ENCODE peak calls at places on chromosomes 4 and X, in five cellular contexts. Q is SK-N-SH, T is HCT116, E is MM.1S, I is GM23248. B is an unnamed sample. For H3K9me2 and H3K79me2, the result is how much of the 10 kb centered on the place peaks cover.

GRCh38 chr4:52877694-52878093 is 15.6 kb downstream of the RASL11B start:
- DNase-seq in I (peak), T (no peak), Q (no peak), E (no peak), B (no peak)

GRCh38 chr4:78059524-78059889 is 2.4 kb downstream of the FRAS1 start:
- DNase-seq in E (peak), I (peak), T (peak), Q (peak), B (no peak)

GRCh38 chr4:165922747-165923146 is 49.7 kb downstream of the TLL1 start:
- DNase-seq in T (no peak), Q (no peak), E (no peak), I (no peak), B (no peak)

GRCh38 chrX:153327561-153327960 is 6.0 kb upstream of the PNMA6F start:
- DNase-seq in E (no peak), T (no peak), Q (no peak), I (no peak), B (no peak)

GRCh38 chr4:7418131-7418943 is 16.4 kb downstream of the PSAPL1 start:
- DNase-seq in I (no peak), Q (peak), E (no peak), T (no peak), B (no peak)

GRCh38 chr4:137949746-137950145 is 292.4 kb downstream of the SLC7A11 start:
- DNase-seq in Q (no peak), I (peak), T (no peak), E (no peak), B (no peak)

GRCh38 chrX:45324941-45325340 is 124.3 kb upstream of the DIPK2B start:
- DNase-seq in T (no peak), E (no peak), Q (no peak), I (no peak), B (no peak)

GRCh38 chr4:121122661-121123060 is 41.5 kb downstream of the TNIP3 start:
- DNase-seq in T (no peak), E (no peak), I (no peak), Q (no peak), B (no peak)

GRCh38 chr4:164488114-164488513 is 265.8 kb upstream of the SMIM31 start:
- DNase-seq in Q (no peak), T (no peak), I (no peak), E (no peak), B (no peak)

GRCh38 chr4:178264001-178264400 is 821.8 kb upstream of the AGA start:
- DNase-seq in T (no peak), Q (no peak), I (no peak), E (no peak), B (no peak)

GRCh38 chr4:183200453-183200852 is 101.4 kb downstream of the WWC2 start:
- DNase-seq in T (no peak), Q (no peak), I (peak), E (no peak), B (no peak)

GRCh38 chr4:30757357-30757756 is 37.2 kb downstream of the PCDH7 start:
- DNase-seq in T (peak), E (no peak), I (peak), Q (no peak), B (no peak)

GRCh38 chrX:47030339-47030738 is 47.9 kb upstream of the RGN start:
- DNase-seq in I (peak), T (peak), Q (peak), E (peak), B (peak)

GRCh38 chrX:7068939-7069367 is 78.6 kb upstream of the STS start:
- DNase-seq in E (no peak), T (no peak), Q (peak), I (peak), B (peak)

GRCh38 chr4:76784237-76784636 is 113.7 kb downstream of the SOWAHB start:
- DNase-seq in I (peak), Q (no peak), E (no peak), T (no peak), B (peak)
- H3K9ac ChIP-seq in I (peak), Q (peak), E (no peak), T (no peak), B (no peak)

DNA sequence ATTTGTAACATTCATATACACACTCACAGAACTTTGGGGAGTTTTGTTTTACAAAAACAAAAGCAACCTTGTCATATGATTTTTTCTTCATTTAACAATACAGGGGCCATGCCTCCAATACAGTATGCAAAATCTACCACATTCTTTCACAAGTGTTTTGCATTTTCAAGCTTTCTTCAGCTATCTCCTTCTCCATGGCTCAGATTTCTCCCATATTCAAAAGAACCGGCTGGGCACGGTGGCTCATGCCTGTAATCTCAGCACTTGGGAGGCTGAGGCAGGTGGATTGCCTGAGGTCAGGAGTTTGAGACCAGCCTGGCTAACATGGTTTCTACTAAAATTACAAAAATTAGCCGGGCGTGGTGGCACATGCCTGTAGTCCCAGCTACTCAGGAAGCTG is 4.1 kb downstream of the TEX13B start:
- DNase-seq in E (no peak), Q (no peak), T (no peak), I (no peak), B (no peak)
- H3K9me2 ChIP-seq in E (under half), Q (under half), T (under half), I (under half), B (under half)

GRCh38 chrX:81202989-81203388 is 1.1 kb downstream of the SH3BGRL start:
- DNase-seq in T (no peak), E (no peak), Q (no peak), I (no peak), B (peak)
- H3K79me2 ChIP-seq in T (under half), E (under half), Q (under half), I (half or more), B (half or more)

GRCh38 chrX:75522565-75523411 is at the start of gene ZDHHC15:
- DNase-seq in E (no peak), I (peak), T (no peak), Q (peak), B (no peak)
- H3K9ac ChIP-seq in E (no peak), I (no peak), T (no peak), Q (no peak), B (no peak)

GRCh38 chr4:592825-593520 is 16.9 kb upstream of the TMEM271 start:
- DNase-seq in Q (no peak), T (no peak), E (no peak), I (no peak), B (no peak)
- H3K9me2 ChIP-seq in Q (under half), T (under half), E (under half), I (under half), B (under half)

GRCh38 chr4:153257151-153257620 is 52.9 kb downstream of the TRIM2 start:
- DNase-seq in Q (peak), I (peak), E (no peak), T (no peak), B (no peak)

GRCh38 chr4:153258750-153259149 is 54.5 kb downstream of the TRIM2 start:
- DNase-seq in Q (no peak), T (no peak), I (no peak), E (no peak), B (no peak)

GRCh38 chr4:153259679-153260078 is 55.4 kb downstream of the TRIM2 start:
- DNase-seq in E (no peak), Q (no peak), I (no peak), T (no peak), B (no peak)

GRCh38 chr4:153260152-153260551 is 55.9 kb downstream of the TRIM2 start:
- DNase-seq in Q (no peak), E (no peak), I (peak), T (no peak), B (no peak)

GRCh38 chr4:153257966-153258365 is 53.7 kb downstream of the TRIM2 start:
- DNase-seq in T (no peak), I (no peak), E (no peak), Q (peak), B (no peak)
- H3K79me2 ChIP-seq in T (under half), I (under half), E (under half), Q (under half), B (under half)

B was measured in Karpas-422.